ENCODE peak calls at places on chromosome 1, in nine cellular contexts. T is spleen, Z is HFF-Myc, S is endothelial cell of umbilical vein, X is vagina, M is fibroblast of the aortic adventitia, R is ovary, Y is cardiac muscle cell, O is GM12865. E is an unnamed sample.

GRCh38 chr1:61433646-61434045 is 291.3 kb downstream of the TM2D1 start:
- DNase-seq in M (no peak), O (no peak), Z (no peak), Y (no peak), T (no peak), S (peak; percentile 62), R (no peak), X (no peak), E (no peak)

GRCh38 chr1:47388548-47389238 is 27.4 kb upstream of the FOXE3 start:
- DNase-seq in Z (peak; percentile 47), T (no peak), M (peak; percentile 72), R (no peak), Y (peak; percentile 72), O (peak; percentile 57), X (no peak), S (peak; percentile 68), E (peak; percentile 40)

GRCh38 chr1:92094595-92094994 is 14.4 kb downstream of the BTBD8 start:
- DNase-seq in Z (no peak), S (no peak), X (no peak), R (no peak), Y (no peak), O (no peak), M (no peak), T (no peak), E (no peak)

GRCh38 chr1:12597792-12598191 is 20.2 kb downstream of the DHRS3 start:
- DNase-seq in X (no peak), Y (no peak), T (peak; percentile 64), R (no peak), S (no peak), O (no peak), M (no peak), Z (no peak), E (no peak)

GRCh38 chr1:111516008-111516535 is 12.6 kb upstream of the ADORA3 start:
- DNase-seq in O (peak; percentile 80), Y (peak; percentile 89), M (peak; percentile 85), X (no peak), S (peak; percentile 75), Z (peak; percentile 33), T (no peak), R (peak; percentile 72), E (no peak)

GRCh38 chr1:101130673-101131072 is 105.1 kb upstream of the DPH5 start:
- DNase-seq in O (no peak), R (no peak), S (no peak), Z (no peak), Y (peak; percentile 30), X (no peak), T (no peak), M (peak; percentile 13), E (no peak)

GRCh38 chr1:61393575-61393974 is 311.2 kb downstream of the NFIA start:
- DNase-seq in Z (no peak), O (no peak), X (no peak), T (no peak), R (no peak), Y (no peak), M (no peak), S (no peak), E (no peak)

GRCh38 chr1:46526689-46527291 is 24.7 kb downstream of the KNCN start:
- DNase-seq in R (no peak), M (no peak), T (no peak), O (no peak), X (no peak), Y (no peak), Z (no peak), S (no peak), E (peak; percentile 71)

GRCh38 chr1:43365678-43366077 is 2.1 kb downstream of the ELOVL1 start:
- DNase-seq in Y (no peak), M (no peak), X (no peak), O (no peak), R (no peak), T (no peak), Z (no peak), S (no peak), E (no peak)

GRCh38 chr1:43367904-43368645 is at the start of gene ELOVL1:
- DNase-seq in O (peak; percentile 95), S (peak; percentile 89), X (no peak), Z (no peak), T (peak; percentile 99), M (peak; percentile 75), Y (peak; percentile 90), R (peak; percentile 86), E (peak; percentile 99)

GRCh38 chr1:43366601-43367025 is 1.2 kb downstream of the ELOVL1 start:
- DNase-seq in X (no peak), O (no peak), M (no peak), Z (no peak), R (no peak), Y (no peak), S (no peak), T (no peak), E (no peak)

GRCh38 chr1:43367026-43367903 is 546 bp downstream of the ELOVL1 start:
- DNase-seq in R (peak; percentile 25), S (peak; percentile 37), O (peak; percentile 39), T (peak; percentile 90), X (no peak), Z (no peak), Y (no peak), M (no peak), E (peak; percentile 88)

GRCh38 chr1:43366179-43366578 is 1.6 kb downstream of the ELOVL1 start:
- DNase-seq in Z (no peak), S (no peak), X (no peak), Y (no peak), O (peak; percentile 43), T (peak; percentile 82), M (no peak), R (no peak), E (peak; percentile 78)
- H3K4me3 ChIP-seq in Z (peak overlapping the region; percentile 63), S (no peak overlapping the region), X (peak overlapping the region; percentile 85), Y (no peak overlapping the region), O (peak overlapping the region; percentile 70), T (peak overlapping the region; percentile 71), M (peak overlapping the region; percentile 86), R (no peak overlapping the region), E (no peak overlapping the region)

DNA sequence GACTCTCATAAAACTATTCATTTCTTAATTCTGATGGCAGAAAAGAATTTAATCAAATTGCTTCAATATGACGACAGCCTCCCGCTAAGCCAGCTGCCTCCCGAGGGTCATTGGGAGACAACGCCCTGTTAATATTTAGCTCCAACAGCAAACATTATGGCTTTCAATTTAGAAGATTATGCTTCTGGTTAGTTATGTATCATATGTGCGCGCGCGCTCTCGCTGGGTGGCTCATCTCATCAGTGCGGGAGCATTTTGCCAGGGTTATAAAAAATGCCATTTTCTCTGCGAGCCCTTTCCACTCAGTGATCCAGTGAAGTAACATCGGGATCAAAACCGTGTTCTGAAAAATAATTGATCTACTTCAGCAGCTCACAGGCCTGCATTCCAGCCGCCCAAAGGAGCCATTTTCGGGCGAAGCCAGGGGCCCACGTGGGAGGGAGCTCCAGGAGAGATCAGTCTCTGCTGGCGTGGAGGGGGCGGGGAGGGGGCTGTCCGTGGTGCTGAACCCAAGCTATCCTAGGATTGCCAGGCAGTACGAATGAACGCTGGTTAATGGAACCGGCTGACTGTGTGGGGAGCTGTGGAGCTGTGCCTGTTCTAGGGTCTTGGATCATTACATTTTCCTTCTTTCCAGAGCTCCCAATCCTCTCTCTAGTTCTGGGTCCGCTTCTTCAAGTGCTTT is 219.1 kb upstream of the ZC3H12A start:
- DNase-seq in T (no peak), X (no peak), O (peak; percentile 7), R (no peak), M (peak; percentile 1), Z (no peak), Y (peak; percentile 16), S (peak; percentile 3), E (no peak)
- TF ChIP-seq CTCF in T (no peak), X (no peak), O (no peak), R (no peak), M (no peak), Z (no peak), Y (no peak), S (no peak), E (no peak)

GRCh38 chr1:8002329-8003320 is 23.5 kb downstream of the ERRFI1 start:
- DNase-seq in Y (no peak), S (no peak), T (no peak), R (no peak), X (no peak), M (no peak), Z (no peak), O (no peak), E (no peak)

GRCh38 chr1:8004113-8004802 is 21.9 kb downstream of the ERRFI1 start:
- DNase-seq in T (no peak), O (no peak), R (peak; percentile 35), S (no peak), Y (peak; percentile 59), Z (no peak), M (no peak), X (no peak), E (no peak)

GRCh38 chr1:8006037-8006963 is 19.8 kb downstream of the ERRFI1 start:
- DNase-seq in O (no peak), Z (no peak), X (no peak), M (no peak), R (no peak), T (no peak), S (no peak), Y (no peak), E (no peak)

GRCh38 chr1:8003431-8004112 is 22.5 kb downstream of the ERRFI1 start:
- DNase-seq in Y (no peak), Z (no peak), M (no peak), R (no peak), O (no peak), X (no peak), T (no peak), S (no peak), E (no peak)

DNA sequence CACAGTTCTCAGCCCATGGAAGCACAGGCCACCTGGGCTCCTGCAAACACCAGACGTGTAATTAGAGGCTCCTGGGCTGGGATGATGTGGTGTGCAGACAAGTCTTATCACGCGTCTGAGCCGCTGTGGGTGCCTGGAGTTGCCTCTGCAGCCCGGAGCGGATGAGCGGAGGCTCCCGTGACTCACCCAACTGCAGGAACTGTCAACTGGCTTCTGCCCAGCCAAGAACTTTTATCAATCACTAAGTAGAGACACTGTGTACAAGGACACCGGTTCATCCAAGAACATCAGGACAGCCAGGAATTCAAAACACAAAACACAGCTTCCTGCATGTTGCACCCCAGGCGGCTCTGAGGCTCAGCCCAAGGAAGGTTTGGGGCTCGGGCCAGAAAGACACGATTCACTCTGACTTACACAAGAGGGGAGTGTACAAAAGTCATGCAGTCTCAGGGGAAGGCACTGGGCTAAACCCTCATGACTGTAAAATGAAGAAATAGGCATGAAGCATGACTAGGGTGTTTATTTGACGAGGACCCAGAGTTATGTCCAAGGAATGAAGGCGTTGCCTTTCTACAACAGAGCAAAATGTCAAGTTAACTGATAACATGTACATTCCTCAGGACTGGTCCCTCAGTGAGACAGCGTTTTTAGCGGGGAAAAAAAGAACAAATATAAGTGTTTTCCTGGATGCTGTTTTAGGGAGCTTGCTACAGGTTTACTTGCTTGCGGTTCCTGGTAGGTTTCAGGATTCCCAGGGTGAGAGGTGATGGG is 21.1 kb downstream of the ERRFI1 start:
- DNase-seq in Y (peak; percentile 99), S (peak; percentile 71), O (no peak), R (peak; percentile 93), Z (peak; percentile 36), X (no peak), T (no peak), M (peak; percentile 100), E (peak; percentile 81)
- H3K4me3 ChIP-seq in Y (no peak overlapping the region), S (no peak overlapping the region), O (no peak overlapping the region), R (peak overlapping the region; percentile 7), Z (no peak overlapping the region), X (no peak overlapping the region), T (no peak overlapping the region), M (peak overlapping the region; percentile 35), E (no peak overlapping the region)

DNA sequence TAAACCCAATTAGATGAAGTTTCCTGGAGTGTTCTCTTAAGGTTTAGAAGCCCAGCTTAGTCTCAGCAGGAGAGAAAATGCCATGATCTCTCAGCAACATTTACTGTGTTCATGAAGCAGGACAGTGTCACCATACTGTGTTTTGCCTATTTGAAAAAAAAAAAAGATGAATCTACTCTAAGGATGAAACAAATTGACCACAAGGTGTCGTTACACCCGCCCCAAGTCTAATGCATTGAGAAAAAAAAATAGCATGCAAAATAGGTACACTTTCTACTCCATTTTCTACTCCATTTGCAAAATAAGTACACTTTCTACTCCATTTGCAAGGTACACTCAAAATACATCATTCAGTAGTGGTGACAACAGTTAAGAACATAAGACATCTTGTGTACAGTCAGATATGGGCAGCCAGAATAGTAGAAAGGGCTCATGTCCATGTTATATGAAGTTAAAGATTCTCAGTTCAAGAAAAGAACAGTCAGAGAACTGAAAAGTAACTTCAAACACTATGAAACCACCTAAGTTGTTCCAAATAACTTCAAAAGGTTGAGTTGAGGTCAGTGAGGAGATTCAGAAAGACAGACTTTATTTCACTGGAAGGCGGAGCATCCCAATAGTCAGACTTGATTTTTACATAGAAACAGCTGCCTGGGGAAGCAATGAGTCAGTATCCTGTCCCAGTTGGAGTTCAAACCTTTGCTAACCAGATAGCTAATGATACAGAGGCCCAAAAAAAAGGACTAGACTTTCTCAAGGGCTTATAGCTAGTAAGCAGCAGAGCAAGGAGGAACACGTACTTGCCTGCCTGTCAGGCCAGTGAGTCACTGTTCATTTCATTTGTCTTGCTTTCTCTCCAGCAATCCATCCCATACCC is 13.3 kb downstream of the PLPPR5 start:
- DNase-seq in O (peak; percentile 31), S (peak; percentile 83), Z (peak; percentile 42), Y (peak; percentile 73), T (no peak), M (peak; percentile 88), R (no peak), X (no peak), E (no peak)
- TF ChIP-seq CTCF in O (peak; percentile 28), S (peak; percentile 10), Z (peak; percentile 49), Y (peak; percentile 38), T (no peak), M (peak; percentile 18), R (no peak), X (no peak), E (no peak)

E was measured in left lung.